ENCODE peak calls at places on chromosomes 11 and 22, in four cellular contexts. H is K562, N is H1, Z is HepG2. C is an unnamed sample.

GRCh38 chr22:31187627-31188026 is 24.5 kb upstream of the LIMK2 start:
- DNase-seq in H (no peak), N (no peak), Z (no peak), C (no peak)

GRCh38 chr22:36644333-36644757 is 59.2 kb downstream of the CACNG2 start:
- DNase-seq in H (peak), N (no peak), Z (peak), C (no peak)

GRCh38 chr11:74138572-74138971 is 32.2 kb downstream of the C2CD3 start:
- DNase-seq in H (peak), N (no peak), Z (peak), C (no peak)

GRCh38 chr11:108253176-108253575 is 30.3 kb downstream of the ATM start:
- DNase-seq in H (no peak), N (no peak), Z (no peak), C (no peak)

GRCh38 chr11:17742019-17742418 is 7.4 kb downstream of the KCNC1 start:
- DNase-seq in H (no peak), N (no peak), Z (no peak), C (no peak)

GRCh38 chr11:74268451-74268850 is 43.0 kb downstream of the P4HA3 start:
- DNase-seq in H (no peak), N (no peak), Z (no peak), C (no peak)

GRCh38 chr11:107018902-107019493 is 722 bp upstream of the GUCY1A2 start:
- DNase-seq in H (peak), N (no peak), Z (peak), C (no peak)

GRCh38 chr11:61293869-61294716 is 1.0 kb downstream of the VWCE start:
- DNase-seq in H (no peak), N (no peak), Z (peak), C (no peak)

GRCh38 chr11:288328-289144 is at the start of gene PGGHG:
- DNase-seq in H (peak), N (no peak), Z (no peak), C (no peak)

GRCh38 chr11:31808721-31809542 is 2.2 kb downstream of the PAX6 start:
- DNase-seq in H (no peak), N (no peak), Z (no peak), C (no peak)

GRCh38 chr22:39388261-39389011 is 11.1 kb upstream of the TAB1 start:
- DNase-seq in H (peak), N (peak), Z (peak), C (no peak)

GRCh38 chr11:108713076-108713790 is 48.4 kb downstream of the DDX10 start:
- DNase-seq in H (no peak), N (no peak), Z (no peak), C (peak)

GRCh38 chr11:57323503-57324153 is 1.1 kb downstream of the TNKS1BP1 start:
- DNase-seq in H (peak), N (no peak), Z (no peak), C (no peak)

GRCh38 chr11:107457205-107457557 is 444 bp downstream of the CWF19L2 start:
- DNase-seq in H (peak), N (no peak), Z (no peak), C (no peak)

GRCh38 chr11:48093795-48094642 is 113.7 kb downstream of the PTPRJ start:
- DNase-seq in H (no peak), N (no peak), Z (peak), C (no peak)

GRCh38 chr22:39994566-39995345 is at the start of gene FAM83F:
- DNase-seq in H (no peak), N (no peak), Z (no peak), C (no peak)

GRCh38 chr22:49963647-49964026 is 3.1 kb downstream of the PIM3 start:
- DNase-seq in H (no peak), N (no peak), Z (no peak), C (no peak)

GRCh38 chr11:65565624-65566453 is 4.4 kb upstream of the ZNRD2 start:
- DNase-seq in H (no peak), N (no peak), Z (no peak), C (no peak)

GRCh38 chr22:36907464-36907863 is 6.0 kb upstream of the CSF2RB start:
- DNase-seq in H (no peak), N (no peak), Z (no peak), C (no peak)

GRCh38 chr11:75763846-75764245 is 4.7 kb upstream of the DGAT2 start:
- DNase-seq in H (no peak), N (no peak), Z (no peak), C (no peak)

GRCh38 chr11:134516529-134516928 is 104.5 kb upstream of the B3GAT1 start:
- DNase-seq in H (no peak), N (no peak), Z (no peak), C (no peak)

GRCh38 chr22:31148953-31149627 is 8.8 kb upstream of the PLA2G3 start:
- DNase-seq in H (peak), N (peak), Z (peak), C (no peak)

GRCh38 chr11:115761348-115761747 is 257.1 kb upstream of the CADM1 start:
- DNase-seq in H (no peak), N (no peak), Z (no peak), C (no peak)

GRCh38 chr22:30183861-30184278 is 62.7 kb downstream of the LIF start:
- DNase-seq in H (peak), N (no peak), Z (no peak), C (no peak)

GRCh38 chr11:46808804-46809431 is 37.2 kb downstream of the CKAP5 start:
- DNase-seq in H (peak), N (no peak), Z (peak), C (no peak)

GRCh38 chr11:8759634-8760033 is 77.0 kb downstream of the RPL27A start:
- DNase-seq in H (no peak), N (no peak), Z (no peak), C (no peak)

GRCh38 chr11:61095022-61095421 is 7.3 kb upstream of the CD5 start:
- DNase-seq in H (no peak), N (no peak), Z (no peak), C (no peak)

GRCh38 chr22:17140022-17140421 is 18.9 kb upstream of the TMEM121B start:
- DNase-seq in H (no peak), N (no peak), Z (no peak), C (no peak)

GRCh38 chr11:43579171-43579918 is 101.2 kb upstream of the HSD17B12 start:
- DNase-seq in H (peak), N (no peak), Z (no peak), C (no peak)

GRCh38 chr11:26820739-26821138 is 98.9 kb upstream of the SLC5A12 start:
- DNase-seq in H (no peak), N (no peak), Z (no peak), C (no peak)

GRCh38 chr11:123174196-123175183 is 20.6 kb downstream of the CLMP start:
- DNase-seq in H (no peak), N (no peak), Z (no peak), C (no peak)

GRCh38 chr11:121904148-121904547 is 211.9 kb downstream of the BLID start:
- DNase-seq in H (no peak), N (no peak), Z (no peak), C (no peak)

GRCh38 chr11:115208808-115209259 is 295.4 kb downstream of the CADM1 start:
- DNase-seq in H (no peak), N (no peak), Z (peak), C (no peak)

GRCh38 chr22:18968011-18968749 is 32.1 kb upstream of the PRODH start:
- DNase-seq in H (peak), N (no peak), Z (no peak), C (no peak)

GRCh38 chr22:25160120-25160996 is 39.3 kb upstream of the CRYBB3 start:
- DNase-seq in H (no peak), N (no peak), Z (no peak), C (no peak)

GRCh38 chr22:22785316-22786065 is 102.1 kb upstream of the IGLL5 start:
- DNase-seq in H (peak), N (no peak), Z (no peak), C (no peak)

GRCh38 chr11:34640050-34640971 is 19.4 kb downstream of the EHF start:
- DNase-seq in H (peak), N (no peak), Z (peak), C (no peak)

DNA sequence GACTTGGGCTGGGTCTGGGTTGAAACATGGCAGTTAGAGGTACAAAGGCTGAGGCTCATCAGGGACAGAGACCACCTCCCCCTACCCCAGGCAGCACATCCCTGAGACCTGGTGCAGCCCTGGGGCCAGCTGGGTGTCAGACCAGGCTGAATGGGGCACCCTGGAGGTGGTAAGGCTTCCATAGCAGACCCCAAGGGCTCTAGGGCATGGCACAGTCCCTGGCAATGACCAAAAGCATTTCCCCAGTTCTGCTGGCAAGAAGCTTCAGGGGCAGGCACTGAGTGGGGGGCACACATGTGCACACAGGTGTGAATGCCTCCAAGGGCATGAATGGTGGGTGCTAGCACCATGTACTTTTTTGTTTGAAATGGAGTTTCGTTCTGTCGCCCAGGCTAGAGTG is 19.9 kb downstream of the TANGO2 start:
- DNase-seq in H (no peak), N (no peak), Z (no peak), C (no peak)
- H3K9ac ChIP-seq in H (no peak), N (no peak), Z (no peak), C (no peak)

DNA sequence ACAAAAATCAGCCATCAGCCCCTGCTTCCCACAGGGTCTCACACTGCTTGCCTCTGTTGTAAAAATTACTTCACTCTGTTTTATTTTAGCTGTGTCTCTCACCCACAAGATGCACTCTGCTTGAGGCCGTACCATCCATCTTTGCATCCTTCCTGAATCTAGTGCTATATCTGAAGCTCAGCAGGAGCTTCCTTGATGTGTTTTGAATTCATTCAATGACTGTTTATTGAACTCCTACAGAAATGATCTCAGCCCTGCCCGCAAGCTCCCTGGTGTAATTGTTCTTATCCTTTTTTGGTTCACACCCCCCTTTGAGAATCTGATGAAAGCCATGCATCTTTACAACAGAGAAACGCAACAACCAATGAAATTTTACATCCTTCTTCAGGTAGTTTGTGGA is 310.2 kb upstream of the ZC3H12C start:
- DNase-seq in H (no peak), N (no peak), Z (no peak), C (no peak)
- TF ChIP-seq CBX5 in H (no peak), N (no peak), Z (no peak), C (no peak)

GRCh38 chr11:45333506-45333971 is 47.4 kb upstream of the SYT13 start:
- DNase-seq in H (peak), N (no peak), Z (peak), C (no peak)

GRCh38 chr11:45333023-45333422 is 46.9 kb upstream of the SYT13 start:
- DNase-seq in H (no peak), N (no peak), Z (no peak), C (no peak)

GRCh38 chr11:45334410-45334809 is 48.3 kb upstream of the SYT13 start:
- DNase-seq in H (no peak), N (no peak), Z (no peak), C (no peak)

GRCh38 chr11:45331839-45332485 is 45.8 kb upstream of the SYT13 start:
- DNase-seq in H (no peak), N (no peak), Z (no peak), C (no peak)

GRCh38 chr11:45332486-45332934 is 46.4 kb upstream of the SYT13 start:
- DNase-seq in H (peak), N (no peak), Z (peak), C (no peak)
- H2AFZ ChIP-seq in H (peak), N (peak), Z (no peak), C (no peak)

GRCh38 chr11:33630936-33631748 is 69.5 kb downstream of the C11orf91 start:
- DNase-seq in H (no peak), N (no peak), Z (no peak), C (no peak)
- H3K9ac ChIP-seq in H (no peak), N (no peak), Z (no peak), C (no peak)

GRCh38 chr11:2665747-2666710 is 33.8 kb downstream of the KCNQ1OT1 start:
- DNase-seq in H (no peak), N (no peak), Z (no peak), C (no peak)
- TF ChIP-seq CBX5 in H (no peak), N (no peak), Z (no peak), C (no peak)

GRCh38 chr11:1838426-1839131 is at the start of gene TNNI2:
- DNase-seq in H (no peak), N (no peak), Z (no peak), C (no peak)
- H2AFZ ChIP-seq in H (no peak), N (no peak), Z (no peak), C (no peak)

DNA sequence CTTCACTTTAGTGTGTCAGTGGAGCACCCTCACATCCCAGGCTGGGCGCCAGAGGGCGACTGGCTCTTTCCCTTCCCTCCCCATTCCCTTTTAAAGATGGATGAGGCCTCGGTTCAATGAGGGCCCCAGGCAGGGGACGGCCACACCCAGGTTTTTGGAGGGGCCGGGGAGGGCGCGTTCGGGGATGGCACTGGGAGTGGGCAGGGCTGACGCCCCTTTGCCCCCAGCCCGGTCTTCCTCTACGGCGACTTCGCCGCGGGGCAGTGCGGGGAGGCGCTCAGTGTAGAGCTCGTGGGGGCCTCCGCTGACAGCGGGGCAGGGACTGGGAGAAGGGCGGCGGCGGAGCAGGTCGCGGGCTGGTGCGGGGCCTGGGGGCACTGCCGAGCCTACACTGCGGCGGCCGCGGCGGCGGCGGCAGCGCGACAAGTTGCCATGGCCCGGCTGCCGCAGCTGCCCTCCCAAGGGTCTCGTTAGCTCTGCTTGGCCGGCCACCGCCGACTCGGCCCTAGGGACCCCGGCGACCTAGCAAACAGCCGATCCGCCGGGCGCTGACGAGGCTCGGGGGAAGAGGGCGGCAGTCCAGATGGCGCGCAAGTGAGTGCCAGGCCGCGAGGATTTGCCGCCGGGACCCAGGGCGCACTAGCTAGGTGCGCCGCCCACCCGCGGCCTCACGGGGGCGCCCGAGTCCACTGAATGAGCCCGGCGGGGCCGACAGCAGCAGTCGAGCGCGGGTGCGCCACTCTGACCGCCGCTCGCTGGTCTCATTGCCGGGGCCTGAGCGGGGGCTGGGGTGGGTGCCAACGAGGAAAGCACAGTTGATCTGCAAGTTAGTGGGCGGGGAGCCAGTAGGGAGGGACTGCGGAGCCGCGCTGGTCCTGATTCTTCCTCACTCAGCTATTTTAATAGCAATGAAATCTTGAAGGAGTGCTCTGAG is 92.7 kb downstream of the RRM1 start:
- DNase-seq in H (peak), N (peak), Z (peak), C (no peak)
- H3K9ac ChIP-seq in H (peak), N (peak), Z (peak), C (peak)

GRCh38 chr11:69943066-69943465 is 123.8 kb upstream of the FGF3 start:
- DNase-seq in H (peak), N (no peak), Z (peak), C (no peak)
- TF ChIP-seq CBX5 in H (no peak), N (no peak), Z (no peak), C (no peak)

GRCh38 chr22:27197071-27197470 is 539.7 kb downstream of the MIAT start:
- DNase-seq in H (no peak), N (no peak), Z (no peak), C (no peak)
- H2AFZ ChIP-seq in H (no peak), N (no peak), Z (no peak), C (no peak)

C was measured in GM12878.